ENCODE peak calls at places on chromosomes 5 and 9, in five cellular contexts. M is right atrium auricular region, O is neuronal stem cell, D is upper lobe of right lung, B is stomach. F is an unnamed sample.
A peak's percentile ranks its signal among the peaks of the same experiment; 100 is the strongest.

GRCh38 chr9:22036866-22037626 is 27.9 kb upstream of the CDKN2B start:
- DNase-seq in M (no peak), O (no peak), D (no peak), B (no peak), F (no peak)

GRCh38 chr9:79325501-79325900 is 246.3 kb upstream of the TLE4 start:
- DNase-seq in M (no peak), O (no peak), D (no peak), B (no peak), F (no peak)

GRCh38 chr9:127505396-127506116 is 54.2 kb downstream of the LRSAM1 start:
- DNase-seq in M (no peak), O (no peak), D (peak; percentile 61), B (no peak), F (no peak)

GRCh38 chr9:125988479-125989050 is 241.4 kb downstream of the PBX3 start:
- DNase-seq in M (no peak), O (no peak), D (peak; percentile 26), B (no peak), F (peak; percentile 62)

GRCh38 chr5:9543266-9543925 is 2.5 kb downstream of the SEMA5A start:
- DNase-seq in M (no peak), O (no peak), D (no peak), B (no peak), F (no peak)

GRCh38 chr5:53302524-53302923 is 177.9 kb upstream of the FST start:
- DNase-seq in M (no peak), O (no peak), D (no peak), B (no peak), F (no peak)

GRCh38 chr5:159051431-159052281 is 48.1 kb downstream of the EBF1 start:
- DNase-seq in M (peak; percentile 70), O (no peak), D (peak; percentile 67), B (peak; percentile 40), F (no peak)

GRCh38 chr5:95284512-95285405 is at the start of gene MCTP1:
- DNase-seq in M (no peak), O (peak; percentile 44), D (peak; percentile 70), B (peak; percentile 32), F (no peak)

GRCh38 chr9:1267581-1267980 is 217.4 kb downstream of the DMRT2 start:
- DNase-seq in M (no peak), O (no peak), D (no peak), B (peak; percentile 57), F (no peak)

GRCh38 chr5:160769264-160769663 is 82.7 kb downstream of the ATP10B start:
- DNase-seq in M (no peak), O (no peak), D (no peak), B (no peak), F (no peak)

GRCh38 chr5:95081500-95082355 is 203.2 kb downstream of the MCTP1 start:
- DNase-seq in M (no peak), O (peak; percentile 4), D (peak; percentile 77), B (peak; percentile 59), F (no peak)

GRCh38 chr5:72951850-72952468 is 3.9 kb upstream of the FCHO2 start:
- DNase-seq in M (no peak), O (no peak), D (no peak), B (no peak), F (no peak)

GRCh38 chr9:21993893-21994525 is at the start of gene CDKN2A:
- DNase-seq in M (peak; percentile 58), O (no peak), D (peak; percentile 78), B (peak; percentile 46), F (no peak)

GRCh38 chr9:36738318-36738975 is 165.8 kb downstream of the MELK start:
- DNase-seq in M (no peak), O (no peak), D (no peak), B (no peak), F (no peak)

GRCh38 chr9:107907715-107908114 is 418.1 kb upstream of the KLF4 start:
- DNase-seq in M (no peak), O (no peak), D (no peak), B (no peak), F (no peak)

GRCh38 chr5:65480306-65480865 is 1.3 kb downstream of the ADAMTS6 start:
- DNase-seq in M (peak; percentile 88), O (no peak), D (peak; percentile 76), B (peak; percentile 72), F (peak; percentile 88)

GRCh38 chr9:69476797-69477196 is 151.8 kb downstream of the ENTREP1 start:
- DNase-seq in M (no peak), O (no peak), D (no peak), B (no peak), F (no peak)

GRCh38 chr5:113061851-113062631 is 85.4 kb downstream of the DCP2 start:
- DNase-seq in M (no peak), O (no peak), D (no peak), B (no peak), F (no peak)

GRCh38 chr9:72396247-72397091 is 31.5 kb upstream of the ZFAND5 start:
- DNase-seq in M (no peak), O (no peak), D (no peak), B (no peak), F (no peak)

GRCh38 chr5:123813937-123814624 is 302.1 kb downstream of the CSNK1G3 start:
- DNase-seq in M (no peak), O (no peak), D (no peak), B (no peak), F (no peak)

GRCh38 chr5:141084487-141084989 is 9.9 kb upstream of the PCDHB2 start:
- DNase-seq in M (no peak), O (peak; percentile 8), D (no peak), B (no peak), F (no peak)

GRCh38 chr9:131591845-131592208 is 46.5 kb downstream of the PRRT1B start:
- DNase-seq in M (no peak), O (no peak), D (no peak), B (no peak), F (no peak)

GRCh38 chr9:130129425-130130061 is 42.7 kb upstream of the NCS1 start:
- DNase-seq in M (no peak), O (no peak), D (no peak), B (no peak), F (no peak)

GRCh38 chr5:119158144-119158543 is 87.3 kb downstream of the DMXL1 start:
- DNase-seq in M (no peak), O (no peak), D (no peak), B (no peak), F (no peak)

GRCh38 chr5:122119205-122119604 is 10.1 kb upstream of the ZNF474 start:
- DNase-seq in M (no peak), O (no peak), D (no peak), B (no peak), F (no peak)

GRCh38 chr9:16458696-16459420 is 411.6 kb downstream of the BNC2 start:
- DNase-seq in M (no peak), O (no peak), D (no peak), B (no peak), F (no peak)

GRCh38 chr9:7186175-7186574 is 428.4 kb downstream of the KDM4C start:
- DNase-seq in M (no peak), O (no peak), D (no peak), B (no peak), F (no peak)

GRCh38 chr5:60148356-60148755 is 254.8 kb upstream of the PDE4D start:
- DNase-seq in M (no peak), O (no peak), D (no peak), B (no peak), F (no peak)

GRCh38 chr5:125446986-125447385 is 700.5 kb upstream of the ZNF608 start:
- DNase-seq in M (no peak), O (no peak), D (no peak), B (no peak), F (no peak)

GRCh38 chr9:134959971-134960310 is 42.2 kb upstream of the FCN1 start:
- DNase-seq in M (no peak), O (no peak), D (peak; percentile 40), B (no peak), F (no peak)

GRCh38 chr9:87428659-87429058 is 69.0 kb upstream of the DAPK1 start:
- DNase-seq in M (no peak), O (no peak), D (no peak), B (peak; percentile 78), F (no peak)

GRCh38 chr5:45205403-45205961 is 396.7 kb downstream of the MRPS30 start:
- DNase-seq in M (no peak), O (no peak), D (no peak), B (no peak), F (no peak)

GRCh38 chr9:73869261-73869660 is 627.9 kb upstream of the RORB start:
- DNase-seq in M (no peak), O (no peak), D (no peak), B (peak; percentile 27), F (no peak)

GRCh38 chr5:68962632-68963484 is 131.0 kb upstream of the SLC30A5 start:
- DNase-seq in M (peak; percentile 78), O (peak; percentile 46), D (no peak), B (peak; percentile 69), F (peak; percentile 80)
- H3K27ac ChIP-seq in M (no peak overlapping the region), O (no peak overlapping the region), D (no peak overlapping the region), B (no peak overlapping the region), F (no peak overlapping the region)

GRCh38 chr5:167852515-167852914 is 438.9 kb upstream of the WWC1 start:
- DNase-seq in M (no peak), O (no peak), D (no peak), B (no peak), F (no peak)

GRCh38 chr5:167850901-167851300 is 440.5 kb upstream of the WWC1 start:
- DNase-seq in M (no peak), O (no peak), D (no peak), B (no peak), F (no peak)

GRCh38 chr5:167853421-167853820 is 438.0 kb upstream of the WWC1 start:
- DNase-seq in M (no peak), O (no peak), D (no peak), B (no peak), F (no peak)

GRCh38 chr5:167851416-167851815 is 440.0 kb upstream of the WWC1 start:
- DNase-seq in M (no peak), O (no peak), D (no peak), B (no peak), F (no peak)

GRCh38 chr5:167849874-167850273 is 441.6 kb upstream of the WWC1 start:
- DNase-seq in M (no peak), O (no peak), D (no peak), B (no peak), F (no peak)
- H3K27ac ChIP-seq in M (no peak overlapping the region), O (no peak overlapping the region), D (no peak overlapping the region), B (no peak overlapping the region), F (no peak overlapping the region)

GRCh38 chr9:110426052-110426709 is 88.5 kb upstream of the TXNDC8 start:
- DNase-seq in M (no peak), O (no peak), D (no peak), B (no peak), F (no peak)
- H3K27ac ChIP-seq in M (no peak overlapping the region), O (no peak overlapping the region), D (no peak overlapping the region), B (no peak overlapping the region), F (no peak overlapping the region)

DNA sequence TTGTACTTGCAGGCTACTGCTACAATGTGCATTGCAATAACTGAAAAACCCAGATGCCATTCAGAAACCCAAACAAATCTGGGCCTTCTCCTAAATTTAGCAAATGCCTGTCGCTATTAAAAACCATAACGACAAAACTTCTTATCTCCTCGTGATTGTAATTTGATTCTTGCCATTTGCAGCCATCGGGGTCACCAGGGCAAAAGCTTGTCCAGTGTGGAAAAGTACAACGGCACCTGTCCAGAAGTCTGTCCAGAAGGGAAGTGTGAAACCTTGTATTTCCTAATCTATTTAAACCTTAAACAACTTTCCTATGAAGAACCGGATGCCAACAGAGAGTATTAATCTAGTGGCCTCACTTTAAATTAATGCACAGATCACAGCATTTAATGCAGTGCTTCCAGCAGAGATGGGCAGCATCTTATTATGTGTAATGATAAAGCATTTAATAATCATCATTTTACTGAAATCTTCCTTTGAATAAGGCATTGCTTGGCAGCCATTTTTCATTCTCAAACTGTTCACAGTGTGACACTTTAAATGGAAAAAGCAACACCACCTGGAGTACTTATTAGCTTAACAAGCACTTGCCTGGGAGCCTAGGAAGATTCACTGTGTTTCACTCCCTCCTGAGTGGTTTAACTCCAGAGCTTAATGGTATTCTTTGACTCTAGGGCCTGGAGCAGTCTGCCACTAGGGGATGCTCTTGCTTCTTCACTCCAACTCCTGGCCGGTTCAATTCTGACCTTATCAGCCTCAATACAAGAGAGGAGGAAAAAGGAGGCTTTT is 4.9 kb upstream of the C7 start:
- DNase-seq in M (peak; percentile 73), O (peak; percentile 65), D (no peak), B (peak; percentile 75), F (no peak)
- H3K27ac ChIP-seq in M (peak overlapping the region; percentile 56), O (no peak overlapping the region), D (no peak overlapping the region), B (no peak overlapping the region), F (peak overlapping the region; percentile 1)

F was measured in coronary artery.